ENCODE peak calls at places on chromosomes 16 and 17, in five cellular contexts. One of them, this sample, is unnamed.

GRCh38 chr16:3999890-4000325 is 116.3 kb downstream of the ADCY9 start:
- ATAC-seq in sciatic nerve: peak; percentile 43
- ATAC-seq in gastrocnemius medialis: no peak
- ATAC-seq in PC-3: no peak
- ATAC-seq in naive thymus-derived CD8-positive, alpha-beta T cell: no peak
- ATAC-seq in this sample: no peak

GRCh38 chr17:58238147-58238634 is at the start of gene LPO:
- ATAC-seq in sciatic nerve: no peak
- ATAC-seq in gastrocnemius medialis: no peak
- ATAC-seq in PC-3: no peak
- ATAC-seq in naive thymus-derived CD8-positive, alpha-beta T cell: no peak
- ATAC-seq in this sample: no peak

GRCh38 chr16:57572978-57573733 is 30.7 kb downstream of the ADGRG5 start:
- ATAC-seq in sciatic nerve: no peak
- ATAC-seq in gastrocnemius medialis: no peak
- ATAC-seq in PC-3: no peak
- ATAC-seq in naive thymus-derived CD8-positive, alpha-beta T cell: no peak
- ATAC-seq in this sample: no peak

GRCh38 chr16:51420247-51420646 is 269.2 kb upstream of the SALL1 start:
- ATAC-seq in sciatic nerve: no peak
- ATAC-seq in gastrocnemius medialis: no peak
- ATAC-seq in PC-3: no peak
- ATAC-seq in naive thymus-derived CD8-positive, alpha-beta T cell: no peak
- ATAC-seq in this sample: no peak

GRCh38 chr17:76204277-76204676 is 36.0 kb downstream of the RNF157 start:
- ATAC-seq in sciatic nerve: no peak
- ATAC-seq in gastrocnemius medialis: no peak
- ATAC-seq in PC-3: peak; percentile 86
- ATAC-seq in naive thymus-derived CD8-positive, alpha-beta T cell: no peak
- ATAC-seq in this sample: no peak

GRCh38 chr16:66740010-66740409 is 11.4 kb downstream of the DYNC1LI2 start:
- ATAC-seq in sciatic nerve: no peak
- ATAC-seq in gastrocnemius medialis: no peak
- ATAC-seq in PC-3: no peak
- ATAC-seq in naive thymus-derived CD8-positive, alpha-beta T cell: peak; percentile 56
- ATAC-seq in this sample: no peak

GRCh38 chr16:84406006-84406963 is 37.9 kb downstream of the ATP2C2 start:
- ATAC-seq in sciatic nerve: peak; percentile 44
- ATAC-seq in gastrocnemius medialis: no peak
- ATAC-seq in PC-3: no peak
- ATAC-seq in naive thymus-derived CD8-positive, alpha-beta T cell: no peak
- ATAC-seq in this sample: no peak

GRCh38 chr17:17018021-17018441 is 24.2 kb upstream of the MPRIP start:
- ATAC-seq in sciatic nerve: no peak
- ATAC-seq in gastrocnemius medialis: no peak
- ATAC-seq in PC-3: no peak
- ATAC-seq in naive thymus-derived CD8-positive, alpha-beta T cell: no peak
- ATAC-seq in this sample: no peak

GRCh38 chr16:49867234-49867633 is 11.3 kb upstream of the ZNF423 start:
- ATAC-seq in sciatic nerve: no peak
- ATAC-seq in gastrocnemius medialis: no peak
- ATAC-seq in PC-3: no peak
- ATAC-seq in naive thymus-derived CD8-positive, alpha-beta T cell: no peak
- ATAC-seq in this sample: no peak

GRCh38 chr16:89581861-89582563 is 6.5 kb downstream of the CPNE7 start:
- ATAC-seq in sciatic nerve: peak; percentile 25
- ATAC-seq in gastrocnemius medialis: no peak
- ATAC-seq in PC-3: peak; percentile 70
- ATAC-seq in naive thymus-derived CD8-positive, alpha-beta T cell: no peak
- ATAC-seq in this sample: peak; percentile 76

GRCh38 chr17:39096435-39097158 is 54.8 kb downstream of the PLXDC1 start:
- ATAC-seq in sciatic nerve: peak; percentile 58
- ATAC-seq in gastrocnemius medialis: no peak
- ATAC-seq in PC-3: no peak
- ATAC-seq in naive thymus-derived CD8-positive, alpha-beta T cell: peak; percentile 49
- ATAC-seq in this sample: no peak

GRCh38 chr17:32276217-32276616 is 10.6 kb downstream of the RHBDL3 start:
- ATAC-seq in sciatic nerve: no peak
- ATAC-seq in gastrocnemius medialis: no peak
- ATAC-seq in PC-3: no peak
- ATAC-seq in naive thymus-derived CD8-positive, alpha-beta T cell: no peak
- ATAC-seq in this sample: no peak

GRCh38 chr16:3118204-3118790 is 5.9 kb downstream of the ZNF205 start:
- ATAC-seq in sciatic nerve: no peak
- ATAC-seq in gastrocnemius medialis: no peak
- ATAC-seq in PC-3: no peak
- ATAC-seq in naive thymus-derived CD8-positive, alpha-beta T cell: no peak
- ATAC-seq in this sample: no peak

GRCh38 chr16:50781043-50781442 is 39.2 kb downstream of the CYLD start:
- ATAC-seq in sciatic nerve: no peak
- ATAC-seq in gastrocnemius medialis: no peak
- ATAC-seq in PC-3: no peak
- ATAC-seq in naive thymus-derived CD8-positive, alpha-beta T cell: no peak
- ATAC-seq in this sample: peak; percentile 13

GRCh38 chr16:55248058-55248457 is 75.9 kb upstream of the IRX6 start:
- ATAC-seq in sciatic nerve: no peak
- ATAC-seq in gastrocnemius medialis: no peak
- ATAC-seq in PC-3: no peak
- ATAC-seq in naive thymus-derived CD8-positive, alpha-beta T cell: no peak
- ATAC-seq in this sample: no peak

GRCh38 chr17:41784207-41784744 is 2.2 kb downstream of the JUP start:
- ATAC-seq in sciatic nerve: no peak
- ATAC-seq in gastrocnemius medialis: no peak
- ATAC-seq in PC-3: no peak
- ATAC-seq in naive thymus-derived CD8-positive, alpha-beta T cell: no peak
- ATAC-seq in this sample: peak; percentile 40

GRCh38 chr16:4313563-4314531 is 2.0 kb upstream of the GLIS2 start:
- ATAC-seq in sciatic nerve: no peak
- ATAC-seq in gastrocnemius medialis: no peak
- ATAC-seq in PC-3: no peak
- ATAC-seq in naive thymus-derived CD8-positive, alpha-beta T cell: no peak
- ATAC-seq in this sample: no peak

GRCh38 chr17:38317081-38317480 is 20.1 kb downstream of the MRPL45 start:
- ATAC-seq in sciatic nerve: no peak
- ATAC-seq in gastrocnemius medialis: no peak
- ATAC-seq in PC-3: no peak
- ATAC-seq in naive thymus-derived CD8-positive, alpha-beta T cell: no peak
- ATAC-seq in this sample: no peak

GRCh38 chr17:69141802-69142472 is at the start of gene ABCA6:
- ATAC-seq in sciatic nerve: peak; percentile 93
- ATAC-seq in gastrocnemius medialis: peak; percentile 81
- ATAC-seq in PC-3: peak; percentile 46
- ATAC-seq in naive thymus-derived CD8-positive, alpha-beta T cell: no peak
- ATAC-seq in this sample: peak; percentile 31

GRCh38 chr16:88750854-88751253 is 34.2 kb downstream of the PIEZO1 start:
- ATAC-seq in sciatic nerve: no peak
- ATAC-seq in gastrocnemius medialis: no peak
- ATAC-seq in PC-3: no peak
- ATAC-seq in naive thymus-derived CD8-positive, alpha-beta T cell: no peak
- ATAC-seq in this sample: no peak